ENCODE peak calls at places on chromosomes 6 and 20, in seven cellular contexts. One of them, this sample, is unnamed.

GRCh38 chr20:32623667-32624157 is 38.6 kb upstream of the NOL4L start:
- DNase-seq in heart left ventricle: no peak
- DNase-seq in A549: no peak
- DNase-seq in cardiac muscle cell: no peak
- DNase-seq in naive thymus-derived CD4-positive, alpha-beta T cell: no peak
- DNase-seq in hepatocyte: no peak
- DNase-seq in CD8-positive, alpha-beta T cell: no peak
- DNase-seq in this sample: no peak

GRCh38 chr6:44470106-44470446 is 82.6 kb downstream of the CDC5L start:
- DNase-seq in heart left ventricle: no peak
- DNase-seq in A549: no peak
- DNase-seq in cardiac muscle cell: no peak
- DNase-seq in naive thymus-derived CD4-positive, alpha-beta T cell: no peak
- DNase-seq in hepatocyte: no peak
- DNase-seq in CD8-positive, alpha-beta T cell: no peak
- DNase-seq in this sample: no peak

GRCh38 chr20:32195581-32195980 is 12.0 kb downstream of the PLAGL2 start:
- DNase-seq in heart left ventricle: no peak
- DNase-seq in A549: no peak
- DNase-seq in cardiac muscle cell: no peak
- DNase-seq in naive thymus-derived CD4-positive, alpha-beta T cell: no peak
- DNase-seq in hepatocyte: no peak
- DNase-seq in CD8-positive, alpha-beta T cell: no peak
- DNase-seq in this sample: no peak

GRCh38 chr6:56863366-56863765 is 91.5 kb upstream of the BEND6 start:
- DNase-seq in heart left ventricle: no peak
- DNase-seq in A549: peak; percentile 58
- DNase-seq in cardiac muscle cell: peak; percentile 44
- DNase-seq in naive thymus-derived CD4-positive, alpha-beta T cell: no peak
- DNase-seq in hepatocyte: peak; percentile 33
- DNase-seq in CD8-positive, alpha-beta T cell: no peak
- DNase-seq in this sample: no peak

GRCh38 chr6:113476937-113477839 is 380.0 kb upstream of the MARCKS start:
- DNase-seq in heart left ventricle: no peak
- DNase-seq in A549: no peak
- DNase-seq in cardiac muscle cell: no peak
- DNase-seq in naive thymus-derived CD4-positive, alpha-beta T cell: no peak
- DNase-seq in hepatocyte: no peak
- DNase-seq in CD8-positive, alpha-beta T cell: no peak
- DNase-seq in this sample: no peak

GRCh38 chr6:33208089-33208967 is at the start of gene RING1:
- DNase-seq in heart left ventricle: peak; percentile 92
- DNase-seq in A549: peak; percentile 57
- DNase-seq in cardiac muscle cell: peak; percentile 84
- DNase-seq in naive thymus-derived CD4-positive, alpha-beta T cell: peak; percentile 80
- DNase-seq in hepatocyte: peak; percentile 92
- DNase-seq in CD8-positive, alpha-beta T cell: peak; percentile 87
- DNase-seq in this sample: peak; percentile 85

GRCh38 chr6:137389150-137389664 is 105.0 kb downstream of the OLIG3 start:
- DNase-seq in heart left ventricle: no peak
- DNase-seq in A549: no peak
- DNase-seq in cardiac muscle cell: peak; percentile 50
- DNase-seq in naive thymus-derived CD4-positive, alpha-beta T cell: peak; percentile 54
- DNase-seq in hepatocyte: peak; percentile 28
- DNase-seq in CD8-positive, alpha-beta T cell: peak; percentile 81
- DNase-seq in this sample: peak; percentile 32

GRCh38 chr6:120198033-120198432 is 848.5 kb upstream of the MAN1A1 start:
- DNase-seq in heart left ventricle: no peak
- DNase-seq in A549: no peak
- DNase-seq in cardiac muscle cell: peak; percentile 95
- DNase-seq in naive thymus-derived CD4-positive, alpha-beta T cell: no peak
- DNase-seq in hepatocyte: peak; percentile 48
- DNase-seq in CD8-positive, alpha-beta T cell: no peak
- DNase-seq in this sample: no peak

GRCh38 chr6:87730310-87730709 is 28.3 kb upstream of the AKIRIN2 start:
- DNase-seq in heart left ventricle: peak; percentile 60
- DNase-seq in A549: peak; percentile 42
- DNase-seq in cardiac muscle cell: no peak
- DNase-seq in naive thymus-derived CD4-positive, alpha-beta T cell: no peak
- DNase-seq in hepatocyte: peak; percentile 34
- DNase-seq in CD8-positive, alpha-beta T cell: no peak
- DNase-seq in this sample: peak; percentile 62

GRCh38 chr6:152004036-152004566 is 196.6 kb downstream of the ESR1 start:
- DNase-seq in heart left ventricle: no peak
- DNase-seq in A549: no peak
- DNase-seq in cardiac muscle cell: no peak
- DNase-seq in naive thymus-derived CD4-positive, alpha-beta T cell: no peak
- DNase-seq in hepatocyte: no peak
- DNase-seq in CD8-positive, alpha-beta T cell: no peak
- DNase-seq in this sample: no peak

GRCh38 chr6:152004896-152005295 is 197.4 kb downstream of the ESR1 start:
- DNase-seq in heart left ventricle: no peak
- DNase-seq in A549: no peak
- DNase-seq in cardiac muscle cell: no peak
- DNase-seq in naive thymus-derived CD4-positive, alpha-beta T cell: no peak
- DNase-seq in hepatocyte: no peak
- DNase-seq in CD8-positive, alpha-beta T cell: no peak
- DNase-seq in this sample: no peak

GRCh38 chr6:152001408-152001807 is 193.9 kb downstream of the ESR1 start:
- DNase-seq in heart left ventricle: no peak
- DNase-seq in A549: no peak
- DNase-seq in cardiac muscle cell: no peak
- DNase-seq in naive thymus-derived CD4-positive, alpha-beta T cell: no peak
- DNase-seq in hepatocyte: no peak
- DNase-seq in CD8-positive, alpha-beta T cell: no peak
- DNase-seq in this sample: no peak

GRCh38 chr6:151999194-151999593 is 191.7 kb downstream of the ESR1 start:
- DNase-seq in heart left ventricle: no peak
- DNase-seq in A549: no peak
- DNase-seq in cardiac muscle cell: no peak
- DNase-seq in naive thymus-derived CD4-positive, alpha-beta T cell: no peak
- DNase-seq in hepatocyte: no peak
- DNase-seq in CD8-positive, alpha-beta T cell: no peak
- DNase-seq in this sample: no peak

GRCh38 chr6:152002306-152002705 is 194.8 kb downstream of the ESR1 start:
- DNase-seq in heart left ventricle: no peak
- DNase-seq in A549: no peak
- DNase-seq in cardiac muscle cell: no peak
- DNase-seq in naive thymus-derived CD4-positive, alpha-beta T cell: no peak
- DNase-seq in hepatocyte: no peak
- DNase-seq in CD8-positive, alpha-beta T cell: no peak
- DNase-seq in this sample: no peak
- H3K27ac ChIP-seq in heart left ventricle: no peak overlapping the region
- H3K27ac ChIP-seq in A549: no peak overlapping the region
- H3K27ac ChIP-seq in cardiac muscle cell: no peak overlapping the region
- H3K27ac ChIP-seq in naive thymus-derived CD4-positive, alpha-beta T cell: no peak overlapping the region
- H3K27ac ChIP-seq in hepatocyte: no peak overlapping the region
- H3K27ac ChIP-seq in CD8-positive, alpha-beta T cell: no peak overlapping the region
- H3K27ac ChIP-seq in this sample: no peak overlapping the region

DNA sequence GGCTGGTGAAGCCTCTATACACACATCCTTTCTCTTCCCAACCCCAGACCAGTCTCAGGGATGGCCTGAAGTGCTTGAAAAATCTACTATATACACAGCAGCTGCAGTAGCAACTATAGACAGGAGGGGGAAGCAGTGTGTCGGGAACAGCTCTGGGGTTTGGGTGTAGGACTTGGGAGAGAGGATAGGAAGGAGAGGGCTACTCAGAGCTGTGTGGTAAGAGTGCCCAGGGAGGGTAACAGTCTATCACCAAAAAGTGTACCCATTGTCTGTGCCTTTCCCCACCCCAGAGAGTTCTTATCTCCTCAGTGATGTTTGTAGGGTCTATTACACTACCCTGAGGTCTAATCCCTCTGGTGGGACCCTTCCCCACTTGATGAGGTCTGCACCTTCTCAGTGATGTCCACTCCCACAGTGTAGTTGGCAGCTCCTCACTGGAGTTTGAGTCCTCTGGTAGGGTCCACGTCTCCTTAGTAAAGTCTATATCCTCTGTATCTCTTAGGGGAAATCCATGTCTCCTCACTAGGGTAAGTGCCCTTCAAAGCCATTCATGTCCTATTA is 1.5 kb upstream of the GGT7 start:
- DNase-seq in heart left ventricle: peak; percentile 75
- DNase-seq in A549: peak; percentile 90
- DNase-seq in cardiac muscle cell: peak; percentile 93
- DNase-seq in naive thymus-derived CD4-positive, alpha-beta T cell: peak; percentile 19
- DNase-seq in hepatocyte: peak; percentile 89
- DNase-seq in CD8-positive, alpha-beta T cell: peak; percentile 40
- DNase-seq in this sample: peak; percentile 91
- H3K27ac ChIP-seq in heart left ventricle: peak overlapping the region; percentile 89
- H3K27ac ChIP-seq in A549: no peak overlapping the region
- H3K27ac ChIP-seq in cardiac muscle cell: peak overlapping the region; percentile 40
- H3K27ac ChIP-seq in naive thymus-derived CD4-positive, alpha-beta T cell: no peak overlapping the region
- H3K27ac ChIP-seq in hepatocyte: peak overlapping the region; percentile 89
- H3K27ac ChIP-seq in CD8-positive, alpha-beta T cell: no peak overlapping the region
- H3K27ac ChIP-seq in this sample: peak overlapping the region; percentile 76

GRCh38 chr20:22909436-22909835 is 125.7 kb upstream of the SSTR4 start:
- DNase-seq in heart left ventricle: no peak
- DNase-seq in A549: no peak
- DNase-seq in cardiac muscle cell: no peak
- DNase-seq in naive thymus-derived CD4-positive, alpha-beta T cell: no peak
- DNase-seq in hepatocyte: no peak
- DNase-seq in CD8-positive, alpha-beta T cell: no peak
- DNase-seq in this sample: no peak
- H3K27ac ChIP-seq in heart left ventricle: no peak overlapping the region
- H3K27ac ChIP-seq in A549: no peak overlapping the region
- H3K27ac ChIP-seq in cardiac muscle cell: no peak overlapping the region
- H3K27ac ChIP-seq in naive thymus-derived CD4-positive, alpha-beta T cell: no peak overlapping the region
- H3K27ac ChIP-seq in hepatocyte: no peak overlapping the region
- H3K27ac ChIP-seq in CD8-positive, alpha-beta T cell: no peak overlapping the region
- H3K27ac ChIP-seq in this sample: no peak overlapping the region

GRCh38 chr20:25525857-25526256 is 59.5 kb downstream of the NINL start:
- DNase-seq in heart left ventricle: no peak
- DNase-seq in A549: peak; percentile 75
- DNase-seq in cardiac muscle cell: peak; percentile 96
- DNase-seq in naive thymus-derived CD4-positive, alpha-beta T cell: no peak
- DNase-seq in hepatocyte: peak; percentile 67
- DNase-seq in CD8-positive, alpha-beta T cell: no peak
- DNase-seq in this sample: no peak
- H3K27ac ChIP-seq in heart left ventricle: no peak overlapping the region
- H3K27ac ChIP-seq in A549: peak overlapping the region; percentile 54
- H3K27ac ChIP-seq in cardiac muscle cell: no peak overlapping the region
- H3K27ac ChIP-seq in naive thymus-derived CD4-positive, alpha-beta T cell: no peak overlapping the region
- H3K27ac ChIP-seq in hepatocyte: peak overlapping the region; percentile 81
- H3K27ac ChIP-seq in CD8-positive, alpha-beta T cell: no peak overlapping the region
- H3K27ac ChIP-seq in this sample: no peak overlapping the region

GRCh38 chr6:18021166-18021850 is 33.9 kb upstream of the KIF13A start:
- DNase-seq in heart left ventricle: no peak
- DNase-seq in A549: no peak
- DNase-seq in cardiac muscle cell: no peak
- DNase-seq in naive thymus-derived CD4-positive, alpha-beta T cell: no peak
- DNase-seq in hepatocyte: no peak
- DNase-seq in CD8-positive, alpha-beta T cell: no peak
- DNase-seq in this sample: no peak
- H3K27ac ChIP-seq in heart left ventricle: no peak overlapping the region
- H3K27ac ChIP-seq in A549: no peak overlapping the region
- H3K27ac ChIP-seq in cardiac muscle cell: peak overlapping the region; percentile 71
- H3K27ac ChIP-seq in naive thymus-derived CD4-positive, alpha-beta T cell: no peak overlapping the region
- H3K27ac ChIP-seq in hepatocyte: no peak overlapping the region
- H3K27ac ChIP-seq in CD8-positive, alpha-beta T cell: no peak overlapping the region
- H3K27ac ChIP-seq in this sample: no peak overlapping the region

GRCh38 chr6:156954781-156955180 is 177.6 kb downstream of the ARID1B start:
- DNase-seq in heart left ventricle: no peak
- DNase-seq in A549: no peak
- DNase-seq in cardiac muscle cell: no peak
- DNase-seq in naive thymus-derived CD4-positive, alpha-beta T cell: no peak
- DNase-seq in hepatocyte: no peak
- DNase-seq in CD8-positive, alpha-beta T cell: no peak
- DNase-seq in this sample: no peak

GRCh38 chr6:156956286-156956685 is 179.1 kb downstream of the ARID1B start:
- DNase-seq in heart left ventricle: no peak
- DNase-seq in A549: no peak
- DNase-seq in cardiac muscle cell: no peak
- DNase-seq in naive thymus-derived CD4-positive, alpha-beta T cell: no peak
- DNase-seq in hepatocyte: no peak
- DNase-seq in CD8-positive, alpha-beta T cell: no peak
- DNase-seq in this sample: no peak

GRCh38 chr6:156953478-156954146 is 176.4 kb downstream of the ARID1B start:
- DNase-seq in heart left ventricle: peak; percentile 62
- DNase-seq in A549: peak; percentile 91
- DNase-seq in cardiac muscle cell: peak; percentile 97
- DNase-seq in naive thymus-derived CD4-positive, alpha-beta T cell: peak; percentile 75
- DNase-seq in hepatocyte: peak; percentile 92
- DNase-seq in CD8-positive, alpha-beta T cell: peak; percentile 67
- DNase-seq in this sample: no peak

GRCh38 chr6:156954191-156954590 is 177.0 kb downstream of the ARID1B start:
- DNase-seq in heart left ventricle: no peak
- DNase-seq in A549: no peak
- DNase-seq in cardiac muscle cell: no peak
- DNase-seq in naive thymus-derived CD4-positive, alpha-beta T cell: no peak
- DNase-seq in hepatocyte: no peak
- DNase-seq in CD8-positive, alpha-beta T cell: no peak
- DNase-seq in this sample: no peak

GRCh38 chr6:156955494-156956183 is 178.5 kb downstream of the ARID1B start:
- DNase-seq in heart left ventricle: peak; percentile 74
- DNase-seq in A549: no peak
- DNase-seq in cardiac muscle cell: peak; percentile 72
- DNase-seq in naive thymus-derived CD4-positive, alpha-beta T cell: no peak
- DNase-seq in hepatocyte: no peak
- DNase-seq in CD8-positive, alpha-beta T cell: no peak
- DNase-seq in this sample: peak; percentile 40
- H3K27ac ChIP-seq in heart left ventricle: peak overlapping the region; percentile 73
- H3K27ac ChIP-seq in A549: no peak overlapping the region
- H3K27ac ChIP-seq in cardiac muscle cell: peak overlapping the region; percentile 50
- H3K27ac ChIP-seq in naive thymus-derived CD4-positive, alpha-beta T cell: no peak overlapping the region
- H3K27ac ChIP-seq in hepatocyte: no peak overlapping the region
- H3K27ac ChIP-seq in CD8-positive, alpha-beta T cell: no peak overlapping the region
- H3K27ac ChIP-seq in this sample: no peak overlapping the region

DNA sequence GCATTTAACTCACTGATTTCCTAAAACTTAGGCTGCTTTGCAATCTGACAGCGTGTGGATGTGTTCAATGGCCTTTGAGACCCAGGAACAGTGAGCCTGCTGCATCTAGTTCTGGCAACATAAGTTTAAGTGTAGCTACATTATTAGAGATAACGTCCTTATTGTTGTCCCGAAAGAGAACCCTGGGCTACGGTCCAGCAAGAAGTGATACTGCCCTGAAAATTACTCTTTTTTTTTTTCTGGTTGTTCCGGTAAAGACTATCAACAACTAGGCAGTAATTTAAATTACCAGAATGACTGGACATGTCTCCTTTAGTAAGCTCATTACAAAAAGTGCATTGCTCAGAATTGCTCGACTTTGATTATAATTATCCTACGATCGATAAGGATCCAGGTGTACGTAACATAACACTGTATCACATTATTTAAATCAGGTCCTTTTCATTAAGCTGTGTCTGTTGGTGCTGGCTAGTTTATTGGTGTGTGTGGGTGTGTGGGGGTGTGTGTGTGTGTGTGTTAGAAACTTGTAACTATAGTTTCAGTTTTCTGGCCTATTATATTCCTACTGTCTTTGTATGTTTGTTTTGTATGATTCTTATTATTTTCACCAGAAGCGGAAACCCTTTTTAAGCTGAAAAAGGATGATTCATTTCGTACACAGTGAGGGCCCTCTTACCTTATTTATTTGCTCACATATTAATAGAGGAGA is 3.0 kb downstream of the TSHZ2 start:
- DNase-seq in heart left ventricle: no peak
- DNase-seq in A549: no peak
- DNase-seq in cardiac muscle cell: peak; percentile 56
- DNase-seq in naive thymus-derived CD4-positive, alpha-beta T cell: no peak
- DNase-seq in hepatocyte: no peak
- DNase-seq in CD8-positive, alpha-beta T cell: no peak
- DNase-seq in this sample: no peak
- H3K27ac ChIP-seq in heart left ventricle: peak overlapping the region; percentile 79
- H3K27ac ChIP-seq in A549: no peak overlapping the region
- H3K27ac ChIP-seq in cardiac muscle cell: no peak overlapping the region
- H3K27ac ChIP-seq in naive thymus-derived CD4-positive, alpha-beta T cell: peak overlapping the region; percentile 97
- H3K27ac ChIP-seq in hepatocyte: no peak overlapping the region
- H3K27ac ChIP-seq in CD8-positive, alpha-beta T cell: no peak overlapping the region
- H3K27ac ChIP-seq in this sample: no peak overlapping the region